ENCODE peak calls at places on chromosomes 7 and 10, in nine cellular contexts. T is kidney epithelial cell, Y is A549, E is gastrocnemius medialis, O is colonic mucosa, K is mucosa of descending colon, L is astrocyte, W is endodermal cell, U is psoas muscle. F is an unnamed sample.

GRCh38 chr7:137771679-137772078 is 75.1 kb downstream of the DGKI start:
- DNase-seq in L (peak), Y (no peak), O (no peak), W (no peak), E (no peak), T (peak), U (no peak), K (no peak), F (no peak)

GRCh38 chr7:33809218-33809617 is 96.1 kb upstream of the BMPER start:
- DNase-seq in K (no peak), W (no peak), U (peak), T (no peak), O (no peak), Y (no peak), E (peak), L (no peak), F (no peak)

GRCh38 chr10:48439031-48439430 is 132.6 kb downstream of the MAPK8 start:
- DNase-seq in L (peak), U (no peak), W (no peak), T (no peak), O (no peak), E (no peak), Y (no peak), K (no peak), F (no peak)

GRCh38 chr10:7787150-7787856 is 490 bp downstream of the KIN start:
- DNase-seq in U (no peak), T (no peak), E (no peak), L (no peak), K (peak), W (no peak), O (no peak), Y (no peak), F (no peak)

GRCh38 chr7:70568674-70569334 is 563.1 kb upstream of the GALNT17 start:
- DNase-seq in K (peak), T (no peak), W (no peak), O (peak), E (peak), L (peak), U (peak), Y (no peak), F (no peak)

GRCh38 chr10:113267616-113268015 is 285.2 kb upstream of the HABP2 start:
- DNase-seq in T (no peak), Y (no peak), L (peak), U (no peak), W (no peak), K (no peak), O (no peak), E (no peak), F (no peak)

GRCh38 chr10:93615576-93615975 is 3.2 kb downstream of the PDE6C start:
- DNase-seq in L (no peak), Y (no peak), O (no peak), W (no peak), U (no peak), K (no peak), E (no peak), T (no peak), F (no peak)

GRCh38 chr10:98534046-98534445 is 87.3 kb upstream of the HPS1 start:
- DNase-seq in L (no peak), O (no peak), T (no peak), W (no peak), Y (no peak), U (no peak), K (no peak), E (no peak), F (no peak)

GRCh38 chr10:124403548-124403947 is 15.2 kb downstream of the OAT start:
- DNase-seq in T (peak), K (peak), L (peak), O (no peak), E (no peak), Y (peak), W (peak), U (no peak), F (peak)

GRCh38 chr10:22761569-22762220 is 47.3 kb upstream of the PIP4K2A start:
- DNase-seq in L (no peak), Y (no peak), O (no peak), T (no peak), E (no peak), W (no peak), U (no peak), K (no peak), F (no peak)

GRCh38 chr7:92200791-92201190 is 21.8 kb upstream of the LRRD1 start:
- DNase-seq in T (no peak), O (no peak), L (no peak), Y (no peak), U (no peak), W (no peak), E (no peak), K (no peak), F (no peak)

GRCh38 chr10:106576534-106576933 is 588.0 kb downstream of the SORCS1 start:
- DNase-seq in W (no peak), U (no peak), L (no peak), O (no peak), T (no peak), E (no peak), Y (no peak), K (no peak), F (no peak)

GRCh38 chr10:68111580-68111979 is 2.3 kb downstream of the MYPN start:
- DNase-seq in K (no peak), L (no peak), W (no peak), O (no peak), E (no peak), T (no peak), U (no peak), Y (no peak), F (no peak)

GRCh38 chr7:80134536-80135305 is at the start of gene GNAI1:
- DNase-seq in E (no peak), W (peak), O (peak), K (peak), L (peak), U (peak), Y (peak), T (peak), F (no peak)

GRCh38 chr7:8549043-8549442 is 115.6 kb downstream of the NXPH1 start:
- DNase-seq in O (no peak), E (no peak), W (no peak), T (no peak), Y (no peak), K (no peak), L (no peak), U (no peak), F (no peak)

GRCh38 chr10:13808556-13809391 is 222.0 kb downstream of the PRPF18 start:
- DNase-seq in Y (no peak), O (no peak), K (no peak), W (no peak), E (no peak), L (peak), U (no peak), T (no peak), F (no peak)

GRCh38 chr7:91164948-91165845 is 99.0 kb upstream of the FZD1 start:
- DNase-seq in T (peak), W (no peak), Y (no peak), E (no peak), L (peak), U (no peak), K (no peak), O (no peak), F (peak)

GRCh38 chr10:121167534-121168243 is 316.5 kb downstream of the WDR11 start:
- DNase-seq in T (no peak), W (no peak), U (no peak), K (no peak), Y (no peak), O (peak), L (peak), E (no peak), F (no peak)

GRCh38 chr7:128665057-128665456 is 7.0 kb upstream of the GARIN1A start:
- DNase-seq in L (no peak), O (no peak), T (no peak), Y (no peak), U (no peak), E (no peak), W (no peak), K (no peak), F (no peak)

GRCh38 chr7:22425361-22425760 is 68.4 kb upstream of the RAPGEF5 start:
- DNase-seq in E (no peak), O (no peak), K (no peak), W (no peak), L (no peak), U (no peak), T (no peak), Y (no peak), F (no peak)

GRCh38 chr7:17013204-17013603 is 131.4 kb upstream of the AGR3 start:
- DNase-seq in O (no peak), W (no peak), E (no peak), T (no peak), Y (no peak), K (no peak), U (no peak), L (peak), F (no peak)

GRCh38 chr7:147861058-147861716 is 729.4 kb upstream of the C7orf33 start:
- DNase-seq in O (no peak), Y (no peak), K (no peak), E (no peak), U (no peak), L (no peak), T (no peak), W (no peak), F (no peak)

GRCh38 chr10:111211756-111212155 is 134.9 kb downstream of the ADRA2A start:
- DNase-seq in O (no peak), K (no peak), U (no peak), Y (no peak), E (no peak), L (peak), T (peak), W (no peak), F (no peak)

GRCh38 chr7:30472771-30473392 is 5.7 kb downstream of the NOD1 start:
- DNase-seq in T (no peak), L (peak), O (no peak), W (peak), U (no peak), K (no peak), Y (no peak), E (no peak), F (no peak)

GRCh38 chr7:110539216-110539615 is 551.7 kb upstream of the LRRN3 start:
- DNase-seq in K (no peak), U (no peak), E (no peak), T (no peak), O (no peak), L (peak), W (no peak), Y (no peak), F (no peak)

GRCh38 chr10:84329094-84329611 is 764 bp downstream of the CCSER2 start:
- DNase-seq in U (no peak), Y (peak), K (peak), E (no peak), O (peak), T (no peak), W (peak), L (peak), F (no peak)

GRCh38 chr7:64558781-64559180 is 4.1 kb downstream of the ZNF680 start:
- DNase-seq in L (peak), T (no peak), O (no peak), W (no peak), U (no peak), E (no peak), K (no peak), Y (no peak), F (no peak)

GRCh38 chr7:44175730-44176129 is 13.5 kb downstream of the GCK start:
- DNase-seq in Y (no peak), U (no peak), T (no peak), W (no peak), K (no peak), O (no peak), E (no peak), L (no peak), F (no peak)

GRCh38 chr10:88386878-88387773 is 196.0 kb downstream of the RNLS start:
- DNase-seq in L (peak), U (no peak), T (peak), E (peak), W (peak), Y (peak), O (peak), K (peak), F (peak)

DNA sequence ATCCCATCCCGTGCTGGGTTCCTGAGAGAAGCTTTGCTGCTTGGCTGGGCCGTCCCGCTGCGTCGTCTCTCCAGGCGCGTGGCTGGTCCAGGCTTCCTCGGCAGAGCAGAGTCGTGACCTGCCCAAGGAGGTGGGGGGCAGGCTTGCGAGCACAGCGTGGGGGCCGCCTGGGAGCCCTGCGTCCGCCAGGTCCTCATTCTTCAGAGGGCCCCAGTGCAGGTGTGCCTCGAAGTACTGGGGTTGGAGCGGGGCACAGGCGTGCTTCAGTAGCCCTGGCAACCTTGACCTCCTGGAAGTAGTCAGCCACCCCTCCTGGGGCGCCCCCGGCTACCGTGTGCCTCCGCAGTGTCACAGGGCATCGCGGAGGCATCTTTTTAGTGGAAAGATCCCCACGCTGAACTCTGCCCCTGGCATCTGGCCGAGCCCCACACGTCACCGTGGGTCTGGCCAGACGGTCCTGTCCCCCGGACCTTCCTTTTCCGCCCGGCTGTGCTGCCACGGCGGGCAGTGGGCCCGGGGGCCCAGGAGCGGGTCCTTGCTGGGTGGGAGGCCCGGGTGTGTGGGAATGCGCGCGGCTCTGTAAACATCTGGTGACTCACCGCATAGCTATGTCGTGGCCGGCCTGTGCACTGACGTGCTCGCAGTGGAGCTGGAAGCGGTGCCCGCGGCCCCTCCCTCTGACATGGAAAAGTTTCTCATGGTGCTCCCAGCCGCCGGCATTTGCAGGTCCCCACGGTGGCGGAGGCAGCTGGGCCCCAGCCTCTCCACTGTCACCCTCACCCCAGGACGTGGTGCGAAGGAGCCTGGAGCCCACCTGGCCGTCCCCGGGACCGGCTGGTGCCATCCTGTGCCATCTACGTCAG is 6.5 kb downstream of the MAFK start:
- DNase-seq in Y (peak), W (peak), L (peak), O (peak), T (peak), K (peak), U (peak), E (peak), F (no peak)
- H3K4me3 ChIP-seq in Y (peak), W (no peak), L (peak), O (peak), T (peak), K (no peak), U (peak), E (peak), F (no peak)

DNA sequence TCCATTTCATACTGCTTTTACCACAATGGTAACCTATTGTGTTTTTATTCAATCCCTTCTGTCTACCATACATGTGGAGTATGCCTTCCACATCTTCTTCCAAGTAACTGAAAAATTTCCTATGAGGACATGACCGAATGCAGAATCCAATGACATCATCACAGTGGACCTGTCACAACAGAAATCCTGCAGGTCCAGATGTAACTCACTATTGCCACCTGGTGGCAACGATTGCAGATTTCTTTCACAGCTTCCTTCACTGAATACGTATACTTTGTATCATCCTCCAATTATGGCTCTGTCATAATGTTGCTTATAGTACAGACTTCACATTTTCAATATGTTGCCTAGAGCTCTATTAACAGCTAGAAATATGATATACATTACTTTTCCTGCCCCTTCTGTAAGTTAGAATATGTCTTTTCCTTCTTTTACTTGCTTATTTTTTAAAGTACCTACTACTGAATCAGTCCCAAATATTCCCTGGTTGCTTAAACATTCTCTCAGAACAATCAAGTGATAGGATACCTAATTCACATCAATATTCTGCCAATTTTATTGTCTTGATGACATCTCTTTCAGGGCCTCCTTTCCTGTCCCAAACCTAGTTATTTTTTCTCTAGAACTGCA is 45.4 kb downstream of the SLC13A1 start:
- DNase-seq in Y (peak), K (peak), L (peak), W (peak), U (peak), O (peak), E (peak), T (peak), F (peak)
- TF ChIP-seq CTCF in Y (peak), K (peak), L (peak), W (peak), U (peak), O (peak), E (peak), T (peak), F (peak)

GRCh38 chr7:100864263-100864845 is 2.8 kb upstream of the TRIP6 start:
- DNase-seq in T (no peak), L (no peak), E (no peak), W (no peak), O (no peak), K (no peak), U (peak), Y (no peak), F (no peak)

GRCh38 chr7:100867040-100867795 is at the start of gene TRIP6:
- DNase-seq in O (peak), K (peak), L (peak), E (peak), U (peak), T (no peak), W (peak), Y (peak), F (no peak)

GRCh38 chr7:100865971-100866720 is 1.0 kb upstream of the TRIP6 start:
- DNase-seq in U (peak), K (peak), L (no peak), T (no peak), E (no peak), W (peak), Y (no peak), O (peak), F (no peak)

GRCh38 chr7:100866721-100867039 is 507 bp upstream of the TRIP6 start:
- DNase-seq in Y (no peak), O (no peak), E (no peak), T (no peak), L (no peak), U (peak), K (no peak), W (no peak), F (no peak)

DNA sequence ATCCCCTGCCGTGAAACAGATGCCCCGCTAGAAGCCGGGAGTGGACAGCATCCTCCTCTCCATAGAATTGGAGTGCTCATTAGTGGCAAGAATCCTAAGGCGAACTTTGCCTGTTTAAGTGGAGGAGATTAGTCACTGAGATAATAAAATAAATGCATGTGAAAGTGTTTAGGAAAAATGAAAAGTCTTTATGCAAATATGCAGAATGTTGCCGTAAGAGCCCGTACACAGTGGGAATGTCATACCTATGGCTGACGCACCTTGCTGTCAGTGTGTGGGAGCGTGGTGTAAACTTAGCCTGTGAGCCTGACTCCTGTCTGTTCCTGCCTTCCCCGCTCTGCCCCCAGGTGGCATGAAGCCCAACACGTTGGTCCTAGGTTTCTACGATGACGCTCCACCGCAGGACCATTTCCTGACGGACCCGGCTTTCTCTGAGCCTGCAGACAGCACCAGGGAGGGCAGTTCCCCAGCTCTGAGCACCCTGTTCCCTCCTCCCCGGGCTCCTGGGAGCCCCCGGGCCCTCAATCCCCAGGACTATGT is 1.7 kb upstream of the TRIP6 start:
- DNase-seq in E (no peak), K (no peak), W (peak), L (peak), T (no peak), O (no peak), U (no peak), Y (no peak), F (no peak)
- H3K4me3 ChIP-seq in E (peak), K (no peak), W (no peak), L (no peak), T (no peak), O (peak), U (peak), Y (no peak), F (no peak)

DNA sequence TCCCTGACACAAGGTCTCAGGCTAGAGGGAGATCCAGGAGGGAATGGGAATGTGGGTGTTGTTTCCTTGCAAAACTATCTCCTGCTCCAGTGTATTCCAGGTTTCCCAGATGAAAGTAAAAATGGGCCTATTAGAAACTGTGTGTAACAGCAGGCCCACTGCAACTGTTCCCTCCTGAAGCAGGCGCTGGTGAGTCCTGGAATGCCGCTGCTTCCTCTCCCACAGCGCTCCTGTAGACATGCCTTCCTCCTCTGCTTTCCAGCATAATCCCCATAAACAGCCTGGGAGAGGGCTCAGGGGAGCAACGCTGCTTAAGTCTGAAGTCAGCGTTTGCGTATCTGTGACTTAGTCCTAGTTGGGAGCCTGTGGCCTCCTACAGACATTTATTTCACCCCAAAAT is 551.1 kb upstream of the FOXK1 start:
- DNase-seq in K (no peak), O (no peak), U (no peak), E (no peak), L (no peak), W (peak), Y (no peak), T (no peak), F (no peak)
- TF ChIP-seq CTCF in K (no peak), O (no peak), U (no peak), E (no peak), L (no peak), W (peak), Y (no peak), T (no peak), F (no peak)

GRCh38 chr7:157077986-157078644 is 60.6 kb upstream of the UBE3C start:
- DNase-seq in O (no peak), K (no peak), Y (no peak), U (no peak), W (peak), T (no peak), L (peak), E (no peak), F (no peak)
- H3K4me3 ChIP-seq in O (no peak), K (no peak), Y (no peak), U (peak), W (peak), T (no peak), L (no peak), E (no peak), F (no peak)

DNA sequence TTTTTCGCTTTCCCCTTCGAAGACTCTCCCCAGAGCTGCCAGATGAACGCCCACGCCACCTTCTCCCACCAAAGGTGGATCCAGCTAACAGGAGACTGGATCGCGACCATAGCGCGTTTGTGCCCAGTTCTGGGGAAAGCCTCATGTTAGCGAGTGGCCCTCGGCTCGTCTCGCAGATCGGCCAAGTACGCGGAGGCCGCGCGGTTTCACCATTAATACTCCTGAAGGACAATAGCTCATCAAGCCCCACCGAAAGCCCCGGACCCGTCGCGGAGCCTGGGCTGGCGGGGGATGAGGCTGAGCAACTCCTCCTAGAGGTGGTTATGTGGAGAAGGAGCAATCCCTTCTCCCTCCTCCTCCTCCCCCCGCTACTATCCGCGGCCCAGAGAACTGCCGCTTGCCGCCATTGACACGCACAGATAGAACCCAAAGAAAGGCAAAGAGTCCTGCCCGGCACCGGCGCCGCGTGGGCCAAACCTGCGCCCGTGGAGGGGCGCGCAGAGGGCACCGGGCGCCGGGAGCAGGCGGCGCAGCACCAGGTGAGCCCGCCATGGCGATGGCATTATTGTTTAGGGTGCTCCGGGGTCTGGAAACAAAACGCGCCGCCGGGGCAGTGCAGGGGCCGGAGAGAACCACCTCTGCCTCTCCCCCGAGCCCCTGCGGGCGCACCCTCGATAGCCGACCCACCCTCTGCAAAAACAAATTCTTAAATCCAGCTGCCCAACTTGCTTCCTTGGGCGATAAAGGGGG is at the start of gene MACROH2A2:
- DNase-seq in T (peak), U (peak), K (peak), L (peak), E (no peak), Y (peak), O (peak), W (peak), F (no peak)
- TF ChIP-seq CTCF in T (peak), U (peak), K (no peak), L (no peak), E (peak), Y (peak), O (peak), W (peak), F (no peak)

F was measured in GM12864.